ENCODE peak calls at places on chromosomes 6 and 20, in four cellular contexts. S is heart left ventricle, R is tibial artery, X is HFF-Myc. K is an unnamed sample.

GRCh38 chr6:111623046-111623718 is 17.5 kb upstream of the TRAF3IP2 start:
- DNase-seq in S (no peak), R (no peak), X (no peak), K (no peak)

GRCh38 chr6:15513131-15513771 is 149.6 kb downstream of the DTNBP1 start:
- DNase-seq in S (no peak), R (no peak), X (no peak), K (no peak)

GRCh38 chr6:135334169-135334568 is 153.1 kb downstream of the MYB start:
- DNase-seq in S (no peak), R (no peak), X (no peak), K (no peak)

GRCh38 chr20:59022754-59023153 is 3.5 kb downstream of the TUBB1 start:
- DNase-seq in S (no peak), R (no peak), X (no peak), K (no peak)

GRCh38 chr6:149752600-149752999 is 3.1 kb downstream of the PCMT1 start:
- DNase-seq in S (no peak), R (no peak), X (no peak), K (no peak)

GRCh38 chr20:35467339-35468224 is 12.2 kb downstream of the CEP250 start:
- DNase-seq in S (no peak), R (no peak), X (peak; percentile 72), K (no peak)

GRCh38 chr6:167292301-167293087 is 1.4 kb downstream of the UNC93A start:
- DNase-seq in S (no peak), R (no peak), X (no peak), K (no peak)

GRCh38 chr6:53671111-53671510 is 5.6 kb upstream of the KLHL31 start:
- DNase-seq in S (no peak), R (no peak), X (no peak), K (no peak)

GRCh38 chr20:33531047-33531877 is 41.4 kb downstream of the CBFA2T2 start:
- DNase-seq in S (no peak), R (no peak), X (no peak), K (peak; percentile 9)

GRCh38 chr6:99344289-99344688 is 5.2 kb downstream of the FAXC start:
- DNase-seq in S (no peak), R (no peak), X (peak; percentile 24), K (no peak)

GRCh38 chr20:54345301-54345724 is 130.1 kb upstream of the DOK5 start:
- DNase-seq in S (no peak), R (no peak), X (peak; percentile 55), K (peak; percentile 82)

GRCh38 chr20:35515949-35516645 is 13.4 kb downstream of the C20orf173 start:
- DNase-seq in S (no peak), R (no peak), X (peak; percentile 33), K (peak; percentile 48)

GRCh38 chr20:24523661-24524060 is 54.2 kb downstream of the SYNDIG1 start:
- DNase-seq in S (no peak), R (no peak), X (no peak), K (no peak)

GRCh38 chr6:137001287-137001976 is 43.3 kb downstream of the IL20RA start:
- DNase-seq in S (no peak), R (no peak), X (peak; percentile 3), K (no peak)

GRCh38 chr20:63521602-63522001 is 1.0 kb downstream of the PPDPF start:
- DNase-seq in S (peak; percentile 51), R (no peak), X (no peak), K (no peak)

GRCh38 chr6:8059129-8059528 is 5.1 kb downstream of the BLOC1S5 start:
- DNase-seq in S (no peak), R (no peak), X (no peak), K (peak; percentile 33)

GRCh38 chr6:21992178-21992967 is 304.5 kb downstream of the PRL start:
- DNase-seq in S (no peak), R (no peak), X (no peak), K (peak; percentile 20)